ENCODE peak calls at places on chromosomes 13 and 19, in four cellular contexts. X is HFF-Myc, S is AG09319, F is AG04449. J is an unnamed sample.

GRCh38 chr19:15702590-15702930 is 25.3 kb upstream of the OR10H2 start:
- DNase-seq in X (peak; percentile 3), S (no peak), F (peak; percentile 2), J (no peak)

GRCh38 chr19:14081797-14082674 is 3.5 kb downstream of the C19orf67 start:
- DNase-seq in X (no peak), S (no peak), F (no peak), J (no peak)

GRCh38 chr19:41934849-41935374 is 6.7 kb upstream of the ERFL start:
- DNase-seq in X (no peak), S (no peak), F (no peak), J (no peak)

GRCh38 chr19:53980553-53981407 is 10.7 kb upstream of the CACNG6 start:
- DNase-seq in X (no peak), S (no peak), F (no peak), J (no peak)

GRCh38 chr13:48493851-48494250 is 39.0 kb downstream of the RCBTB2 start:
- DNase-seq in X (no peak), S (no peak), F (no peak), J (no peak)

GRCh38 chr13:51764184-51765141 is 39.5 kb downstream of the DHRS12 start:
- DNase-seq in X (peak; percentile 41), S (peak; percentile 62), F (no peak), J (no peak)

GRCh38 chr19:41023193-41023592 is 32.1 kb downstream of the CYP2B6 start:
- DNase-seq in X (no peak), S (no peak), F (no peak), J (no peak)

GRCh38 chr19:32917612-32917996 is 48.0 kb upstream of the SLC7A9 start:
- DNase-seq in X (no peak), S (no peak), F (no peak), J (no peak)

GRCh38 chr13:98112456-98112855 is 30.4 kb upstream of the FARP1 start:
- DNase-seq in X (no peak), S (no peak), F (no peak), J (no peak)

GRCh38 chr19:28387507-28387906 is 825.4 kb downstream of the UQCRFS1 start:
- DNase-seq in X (no peak), S (no peak), F (no peak), J (no peak)

GRCh38 chr13:48938308-48938943 is 37.3 kb upstream of the FNDC3A start:
- DNase-seq in X (no peak), S (no peak), F (no peak), J (no peak)

GRCh38 chr13:61954092-61954491 is 538.4 kb upstream of the PCDH20 start:
- DNase-seq in X (no peak), S (no peak), F (no peak), J (no peak)